ENCODE peak calls at places on chromosomes 3 and 15, in ten cellular contexts. C is endodermal cell, Y is colonic mucosa, O is pancreas, N is fibroblast of lung, I is dorsolateral prefrontal cortex, Q is ovary, G is cardiac muscle cell, D is heart left ventricle, L is A549. S is an unnamed sample.

GRCh38 chr3:15755181-15755580 is 42.6 kb downstream of the ANKRD28 start:
- DNase-seq in C (no peak), Y (no peak), O (no peak), N (no peak), I (no peak), Q (no peak), G (no peak), D (no peak), L (no peak), S (no peak)

GRCh38 chr3:140568842-140569520 is 108.9 kb upstream of the TRIM42 start:
- DNase-seq in C (no peak), Y (no peak), O (peak; percentile 62), N (peak; percentile 32), I (no peak), Q (peak; percentile 74), G (peak; percentile 6), D (peak; percentile 73), L (no peak), S (no peak)

GRCh38 chr3:138114431-138114918 is 933 bp downstream of the DZIP1L start:
- DNase-seq in C (peak; percentile 78), Y (no peak), O (no peak), N (peak; percentile 43), I (no peak), Q (no peak), G (peak; percentile 38), D (no peak), L (peak; percentile 26), S (no peak)

GRCh38 chr3:184636774-184637316 is 75.0 kb downstream of the MAGEF1 start:
- DNase-seq in C (no peak), Y (no peak), O (no peak), N (peak; percentile 86), I (no peak), Q (no peak), G (peak; percentile 86), D (no peak), L (peak; percentile 24), S (peak; percentile 36)

GRCh38 chr15:99568548-99569352 is 3.0 kb downstream of the MEF2A start:
- DNase-seq in C (no peak), Y (no peak), O (no peak), N (peak; percentile 70), I (no peak), Q (no peak), G (no peak), D (no peak), L (no peak), S (no peak)

GRCh38 chr3:64945171-64945684 is 257.4 kb upstream of the ADAMTS9 start:
- DNase-seq in C (peak; percentile 85), Y (no peak), O (no peak), N (no peak), I (no peak), Q (peak; percentile 28), G (peak; percentile 29), D (no peak), L (no peak), S (no peak)

GRCh38 chr3:186750316-186750715 is 33.1 kb upstream of the EIF4A2 start:
- DNase-seq in C (no peak), Y (no peak), O (no peak), N (no peak), I (no peak), Q (no peak), G (no peak), D (no peak), L (no peak), S (no peak)

GRCh38 chr3:112111785-112112402 is 21.2 kb downstream of the GCSAM start:
- DNase-seq in C (peak; percentile 83), Y (peak; percentile 56), O (peak; percentile 56), N (peak; percentile 58), I (no peak), Q (no peak), G (peak; percentile 85), D (no peak), L (peak; percentile 72), S (peak; percentile 32)

GRCh38 chr3:74693696-74694393 is 79.4 kb upstream of the CNTN3 start:
- DNase-seq in C (no peak), Y (no peak), O (no peak), N (no peak), I (no peak), Q (no peak), G (no peak), D (no peak), L (no peak), S (no peak)

GRCh38 chr15:59294574-59294960 is 78.1 kb downstream of the MYO1E start:
- DNase-seq in C (no peak), Y (no peak), O (no peak), N (no peak), I (no peak), Q (no peak), G (peak; percentile 41), D (no peak), L (peak; percentile 77), S (no peak)

GRCh38 chr3:152574461-152575079 is 260.4 kb upstream of the P2RY1 start:
- DNase-seq in C (peak; percentile 69), Y (peak; percentile 47), O (no peak), N (peak; percentile 45), I (no peak), Q (peak; percentile 83), G (peak; percentile 84), D (peak; percentile 69), L (peak; percentile 58), S (no peak)

GRCh38 chr3:183698318-183698731 is 728 bp downstream of the YEATS2 start:
- DNase-seq in C (no peak), Y (peak; percentile 35), O (no peak), N (peak; percentile 36), I (no peak), Q (peak; percentile 37), G (peak; percentile 51), D (no peak), L (peak; percentile 6), S (no peak)

GRCh38 chr15:41562258-41562657 is 3.2 kb downstream of the TYRO3 start:
- DNase-seq in C (no peak), Y (no peak), O (no peak), N (no peak), I (no peak), Q (no peak), G (peak; percentile 21), D (no peak), L (no peak), S (no peak)
- H3K4me3 ChIP-seq in C (peak overlapping the region; percentile 69), Y (no peak overlapping the region), O (no peak overlapping the region), N (no peak overlapping the region), I (peak overlapping the region; percentile 86), Q (no peak overlapping the region), G (no peak overlapping the region), D (no peak overlapping the region), L (no peak overlapping the region), S (no peak overlapping the region)

GRCh38 chr3:197486861-197487260 is 68.9 kb downstream of the BDH1 start:
- DNase-seq in C (no peak), Y (no peak), O (no peak), N (no peak), I (no peak), Q (no peak), G (no peak), D (no peak), L (no peak), S (no peak)
- H3K27ac ChIP-seq in C (no peak overlapping the region), Y (no peak overlapping the region), O (no peak overlapping the region), N (no peak overlapping the region), I (no peak overlapping the region), Q (no peak overlapping the region), G (no peak overlapping the region), D (no peak overlapping the region), L (peak overlapping the region; percentile 81), S (no peak overlapping the region)

GRCh38 chr3:10303105-10303504 is 10.4 kb upstream of the GHRL start:
- DNase-seq in C (peak; percentile 40), Y (no peak), O (no peak), N (no peak), I (no peak), Q (no peak), G (no peak), D (no peak), L (no peak), S (no peak)

GRCh38 chr3:10299679-10300078 is 6.9 kb upstream of the GHRL start:
- DNase-seq in C (peak; percentile 26), Y (no peak), O (no peak), N (no peak), I (no peak), Q (no peak), G (no peak), D (no peak), L (no peak), S (no peak)

GRCh38 chr3:10303785-10304184 is 11.0 kb upstream of the GHRL start:
- DNase-seq in C (peak; percentile 43), Y (no peak), O (no peak), N (no peak), I (no peak), Q (no peak), G (no peak), D (no peak), L (no peak), S (no peak)

GRCh38 chr3:10300087-10300486 is 7.3 kb upstream of the GHRL start:
- DNase-seq in C (peak; percentile 40), Y (no peak), O (no peak), N (no peak), I (no peak), Q (no peak), G (no peak), D (no peak), L (no peak), S (no peak)

GRCh38 chr3:10299175-10299574 is 6.4 kb upstream of the GHRL start:
- DNase-seq in C (peak; percentile 40), Y (no peak), O (no peak), N (no peak), I (no peak), Q (no peak), G (peak; percentile 36), D (no peak), L (no peak), S (no peak)
- TF ChIP-seq CTCF in C (peak; percentile 21), Y (no peak), O (no peak), N (no peak), I (no peak), Q (no peak), G (peak; percentile 23), D (no peak), L (no peak), S (peak; percentile 1)

GRCh38 chr3:126213376-126214044 is 33.1 kb upstream of the ALDH1L1 start:
- DNase-seq in C (no peak), Y (no peak), O (no peak), N (no peak), I (no peak), Q (peak; percentile 37), G (peak; percentile 42), D (no peak), L (no peak), S (no peak)
- H3K4me3 ChIP-seq in C (peak overlapping the region; percentile 73), Y (peak overlapping the region; percentile 40), O (peak overlapping the region; percentile 21), N (no peak overlapping the region), I (peak overlapping the region; percentile 71), Q (peak overlapping the region; percentile 44), G (peak overlapping the region; percentile 27), D (peak overlapping the region; percentile 63), L (peak overlapping the region; percentile 42), S (peak overlapping the region; percentile 36)

GRCh38 chr3:46492890-46493547 is 4.8 kb upstream of the RTP3 start:
- DNase-seq in C (no peak), Y (no peak), O (no peak), N (no peak), I (no peak), Q (no peak), G (no peak), D (no peak), L (no peak), S (no peak)
- H3K27ac ChIP-seq in C (no peak overlapping the region), Y (no peak overlapping the region), O (no peak overlapping the region), N (no peak overlapping the region), I (no peak overlapping the region), Q (no peak overlapping the region), G (no peak overlapping the region), D (no peak overlapping the region), L (no peak overlapping the region), S (no peak overlapping the region)

S was measured in AG04450.